ENCODE peak calls at places on chromosomes 12 and 14, in six cellular contexts. Z, K, D, C, S and L are unnamed samples.

GRCh38 chr12:66144796-66145754 is 14.5 kb upstream of the LLPH start:
- DNase-seq in Z (no peak), K (peak), D (peak), C (peak), S (peak), L (no peak)

GRCh38 chr12:111304642-111305071 is 64.2 kb downstream of the PHETA1 start:
- DNase-seq in C (peak), S (no peak), K (peak), Z (peak), D (no peak), L (no peak)

GRCh38 chr12:30796508-30796780 is 41.7 kb upstream of the CAPRIN2 start:
- DNase-seq in S (no peak), D (peak), K (peak), C (peak), Z (peak), L (peak)

GRCh38 chr12:56299308-56299852 is 750 bp downstream of the CS start:
- DNase-seq in K (no peak), Z (peak), C (no peak), D (peak), S (peak), L (no peak)

GRCh38 chr12:109518820-109519665 is 41.6 kb downstream of the UBE3B start:
- DNase-seq in C (peak), S (peak), D (peak), K (peak), Z (peak), L (peak)

GRCh38 chr12:21546721-21547120 is 20.6 kb downstream of the SPX start:
- DNase-seq in Z (no peak), K (no peak), S (no peak), D (no peak), C (peak), L (no peak)

GRCh38 chr12:108814462-108815211 is 42.7 kb downstream of the SSH1 start:
- DNase-seq in Z (no peak), K (no peak), S (peak), C (no peak), D (no peak), L (no peak)

GRCh38 chr12:12327802-12328201 is 22.2 kb downstream of the MANSC1 start:
- DNase-seq in C (peak), K (peak), S (peak), Z (peak), D (peak), L (no peak)

GRCh38 chr14:45716506-45716905 is 463.5 kb upstream of the MIS18BP1 start:
- DNase-seq in S (no peak), Z (no peak), C (peak), D (no peak), K (no peak), L (no peak)

GRCh38 chr12:9049520-9050133 is 60.3 kb downstream of the KLRG1 start:
- DNase-seq in K (peak), S (peak), C (peak), Z (peak), D (peak), L (no peak)

GRCh38 chr12:53207042-53207441 is at the start of gene ITGB7:
- DNase-seq in S (no peak), C (no peak), Z (peak), K (no peak), D (no peak), L (no peak)

GRCh38 chr12:11717533-11717961 is 68.1 kb downstream of the ETV6 start:
- DNase-seq in D (no peak), K (no peak), S (no peak), Z (no peak), C (peak), L (no peak)

GRCh38 chr12:17383321-17383720 is 706.7 kb downstream of the RERGL start:
- DNase-seq in D (no peak), C (no peak), S (no peak), Z (no peak), K (no peak), L (no peak)

GRCh38 chr14:44030963-44031362 is 476.1 kb downstream of the FSCB start:
- DNase-seq in S (no peak), D (no peak), C (no peak), Z (no peak), K (no peak), L (no peak)

GRCh38 chr12:80064269-80064668 is 35.1 kb upstream of the OTOGL start:
- DNase-seq in S (no peak), C (no peak), D (no peak), K (no peak), Z (no peak), L (no peak)

GRCh38 chr12:92039048-92039447 is 106.6 kb downstream of the BTG1 start:
- DNase-seq in C (no peak), D (no peak), K (no peak), Z (no peak), S (no peak), L (no peak)

GRCh38 chr12:69929125-69929524 is 104.1 kb downstream of the MYRFL start:
- DNase-seq in D (no peak), S (peak), K (no peak), C (peak), Z (no peak), L (no peak)

GRCh38 chr12:15789215-15790171 is at the start of gene EPS8:
- DNase-seq in D (peak), C (peak), S (peak), Z (peak), K (peak), L (peak)

GRCh38 chr14:25463475-25463874 is 413.5 kb upstream of the STXBP6 start:
- DNase-seq in D (no peak), C (no peak), Z (no peak), S (no peak), K (no peak), L (no peak)

GRCh38 chr14:104227806-104228205 is 89.4 kb downstream of the KIF26A start:
- DNase-seq in D (no peak), Z (peak), S (no peak), K (no peak), C (no peak), L (no peak)

GRCh38 chr12:58765653-58766554 is 154.4 kb downstream of the LRIG3 start:
- DNase-seq in C (no peak), Z (no peak), S (no peak), D (no peak), K (peak), L (no peak)

GRCh38 chr12:48894271-48894670 is 28.6 kb upstream of the RND1 start:
- DNase-seq in K (no peak), Z (no peak), D (no peak), S (no peak), C (no peak), L (no peak)

GRCh38 chr14:62889354-62889753 is 155.9 kb downstream of the KCNH5 start:
- DNase-seq in K (no peak), S (no peak), C (no peak), Z (no peak), D (no peak), L (no peak)

GRCh38 chr14:24143511-24143910 is 2.1 kb upstream of the EMC9 start:
- DNase-seq in Z (no peak), K (peak), C (peak), S (no peak), D (no peak), L (no peak)

GRCh38 chr14:88352299-88353097 is 29.4 kb upstream of the KCNK10 start:
- DNase-seq in D (no peak), Z (no peak), C (peak), S (peak), K (peak), L (no peak)

GRCh38 chr12:117441751-117442150 is 80.3 kb upstream of the NOS1 start:
- DNase-seq in D (peak), Z (no peak), S (no peak), K (no peak), C (no peak), L (peak)

GRCh38 chr12:93785262-93786010 is 108.3 kb downstream of the CRADD start:
- DNase-seq in S (peak), D (peak), C (peak), K (peak), Z (peak), L (no peak)

GRCh38 chr12:55965941-55966407 is at the start of gene PMEL:
- DNase-seq in C (no peak), K (no peak), S (no peak), D (peak), Z (no peak), L (no peak)

GRCh38 chr14:33642080-33642479 is 308.8 kb downstream of the EGLN3 start:
- DNase-seq in D (no peak), C (no peak), K (no peak), Z (no peak), S (no peak), L (no peak)

GRCh38 chr14:69298131-69299071 is 38.4 kb downstream of the GALNT16 start:
- DNase-seq in C (no peak), K (no peak), Z (no peak), D (no peak), S (no peak), L (no peak)

GRCh38 chr14:37813746-37814145 is 218.3 kb downstream of the TTC6 start:
- DNase-seq in S (no peak), C (no peak), K (no peak), D (no peak), Z (no peak), L (no peak)

GRCh38 chr14:84579292-84579691 is 950.7 kb upstream of the FLRT2 start:
- DNase-seq in K (no peak), S (no peak), Z (no peak), D (no peak), C (no peak), L (no peak)

GRCh38 chr14:54420478-54421116 is 20.6 kb downstream of the CNIH1 start:
- DNase-seq in C (peak), Z (no peak), S (peak), K (peak), D (peak), L (peak)